ENCODE peak calls at places on chromosome 13, in four cellular contexts. M is suprapubic skin, C is K562, L is A549. R is an unnamed sample.

GRCh38 chr13:90201198-90201597 is 1146.3 kb upstream of the MIR17HG start:
- DNase-seq in C (no peak), M (no peak), L (no peak), R (no peak)

GRCh38 chr13:24540236-24541126 is 27.9 kb upstream of the PARP4 start:
- DNase-seq in M (no peak), C (peak), L (peak), R (no peak)

GRCh38 chr13:97348569-97349100 is 85.3 kb upstream of the RAP2A start:
- DNase-seq in C (no peak), M (no peak), L (no peak), R (no peak)

GRCh38 chr13:51977606-51978005 is 33.6 kb downstream of the ATP7B start:
- DNase-seq in L (no peak), M (no peak), C (no peak), R (no peak)

GRCh38 chr13:98462241-98462882 is 114.5 kb downstream of the STK24 start:
- DNase-seq in L (no peak), M (peak), C (no peak), R (no peak)

GRCh38 chr13:98214707-98215106 is 37.6 kb upstream of the RNF113B start:
- DNase-seq in C (no peak), M (no peak), L (no peak), R (no peak)

GRCh38 chr13:29802621-29803020 is 47.8 kb downstream of the UBL3 start:
- DNase-seq in C (no peak), M (no peak), L (no peak), R (no peak)

GRCh38 chr13:39336964-39337363 is 266.0 kb downstream of the LHFPL6 start:
- DNase-seq in C (no peak), L (no peak), M (no peak), R (no peak)

GRCh38 chr13:108929532-108929931 is 300.1 kb downstream of the MYO16 start:
- DNase-seq in L (no peak), C (no peak), M (no peak), R (no peak)
- TF ChIP-seq POLR2A in L (no peak), C (no peak), M (no peak), R (no peak)

GRCh38 chr13:106153876-106154275 is 381.6 kb downstream of the EFNB2 start:
- DNase-seq in L (no peak), C (no peak), M (no peak), R (no peak)

GRCh38 chr13:106153041-106153440 is 382.4 kb downstream of the EFNB2 start:
- DNase-seq in C (no peak), M (no peak), L (no peak), R (no peak)

GRCh38 chr13:106159295-106160195 is 375.9 kb downstream of the EFNB2 start:
- DNase-seq in C (no peak), M (no peak), L (no peak), R (no peak)

GRCh38 chr13:106155411-106155810 is 380.1 kb downstream of the EFNB2 start:
- DNase-seq in L (no peak), C (no peak), M (no peak), R (no peak)

DNA sequence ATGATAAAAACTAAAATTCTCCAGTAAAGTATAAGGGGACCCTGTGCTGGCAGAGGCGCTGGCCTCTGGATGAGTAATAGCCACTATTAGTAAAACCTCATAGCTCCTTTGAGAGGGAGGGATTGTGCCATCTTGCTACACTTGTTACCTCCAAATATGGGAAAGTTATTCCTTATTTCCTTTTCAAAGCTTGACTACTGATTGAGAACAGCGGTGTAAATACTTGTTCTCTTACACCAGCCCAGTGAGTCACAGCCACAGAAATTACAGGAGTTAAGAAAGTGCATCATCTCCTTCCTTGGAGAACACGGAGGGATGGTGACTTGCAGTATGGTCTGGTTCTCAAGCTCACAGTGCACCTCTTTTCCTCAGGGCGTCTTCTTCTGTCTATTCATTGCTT is 379.0 kb downstream of the EFNB2 start:
- DNase-seq in C (no peak), L (no peak), M (no peak), R (peak)
- TF ChIP-seq POLR2A in C (no peak), L (no peak), M (no peak), R (no peak)

GRCh38 chr13:60427285-60427684 is 30.3 kb downstream of the TDRD3 start:
- DNase-seq in M (no peak), C (no peak), L (no peak), R (no peak)
- TF ChIP-seq POLR2A in M (no peak), C (no peak), L (no peak), R (no peak)

GRCh38 chr13:74061939-74062595 is 72.1 kb downstream of the KLF12 start:
- DNase-seq in C (no peak), M (no peak), L (no peak), R (no peak)
- TF ChIP-seq POLR2A in C (no peak), M (no peak), L (no peak), R (no peak)

DNA sequence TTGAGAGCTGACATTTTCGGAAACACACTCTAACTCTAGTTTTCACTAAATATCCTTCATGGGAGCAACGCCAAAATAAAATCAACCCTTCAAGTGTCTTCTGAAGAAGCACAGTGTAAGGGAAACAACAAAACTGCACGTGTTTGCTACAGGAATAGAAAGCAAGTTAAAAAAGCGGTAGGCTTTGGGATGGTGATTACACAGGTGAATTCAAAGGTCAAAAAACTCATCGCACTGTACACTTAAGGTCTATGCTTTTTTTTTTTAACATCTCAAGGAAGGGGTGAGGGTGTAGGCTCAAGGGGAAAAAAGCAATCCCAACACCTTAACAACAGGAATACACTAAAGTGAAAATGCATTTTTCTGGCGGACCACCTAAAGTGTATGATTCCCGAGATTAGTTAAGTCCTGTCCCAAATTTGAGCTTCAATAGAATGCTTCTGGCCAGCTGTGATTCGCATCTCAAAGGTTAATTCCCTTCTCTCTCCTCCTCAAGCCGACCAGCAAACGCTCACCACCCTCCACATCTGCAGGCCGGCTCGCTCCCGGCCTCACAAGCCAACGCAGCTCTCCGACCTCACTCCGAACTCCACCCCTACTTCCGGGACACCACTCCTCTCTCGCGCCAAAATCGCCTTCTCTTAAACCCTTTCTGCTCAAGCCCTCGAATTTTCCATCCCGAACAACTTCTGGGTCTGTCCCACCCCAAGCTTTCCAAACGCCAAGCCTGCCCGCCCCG is 1.1 kb downstream of the ARGLU1 start:
- DNase-seq in M (no peak), C (no peak), L (peak), R (peak)
- TF ChIP-seq POLR2A in M (no peak), C (no peak), L (no peak), R (peak)

R was measured in H54.